ENCODE peak calls at places on chromosomes 16 and 17, in ten cellular contexts. T, K, A, F, B, I, X, M, J and W are unnamed samples. For H3K4me1, the result is how much of the 10 kb centered on the place peaks cover.

GRCh38 chr17:7836596-7837374 is 2.8 kb downstream of the KDM6B start:
- DNase-seq in T (peak), K (no peak), A (peak), F (peak), B (peak), I (peak), X (peak), M (peak), J (peak), W (peak)

GRCh38 chr17:78665952-78666920 is 89.0 kb upstream of the DNAH17 start:
- DNase-seq in T (peak), K (no peak), A (no peak), F (no peak), B (no peak), I (no peak), X (peak), M (no peak), J (no peak), W (peak)

GRCh38 chr16:8588703-8589292 is 1.5 kb downstream of the TMEM114 start:
- DNase-seq in T (no peak), K (no peak), A (no peak), F (peak), B (no peak), I (no peak), X (no peak), M (no peak), J (no peak), W (no peak)

GRCh38 chr17:42680331-42680808 is 1.3 kb downstream of the CCR10 start:
- DNase-seq in T (peak), K (no peak), A (no peak), F (no peak), B (no peak), I (no peak), X (no peak), M (no peak), J (peak), W (no peak)

GRCh38 chr16:29303520-29303919 is 103.0 kb downstream of the NPIPB11 start:
- DNase-seq in T (no peak), K (no peak), A (no peak), F (no peak), B (no peak), I (no peak), X (no peak), M (no peak), J (no peak), W (no peak)

GRCh38 chr17:16986391-16986790 is 14.5 kb upstream of the TNFRSF13B start:
- DNase-seq in T (no peak), K (peak), A (no peak), F (no peak), B (no peak), I (no peak), X (peak), M (peak), J (no peak), W (peak)

GRCh38 chr16:11089504-11090124 is 145.2 kb downstream of the CLEC16A start:
- DNase-seq in T (no peak), K (no peak), A (peak), F (no peak), B (no peak), I (no peak), X (peak), M (peak), J (no peak), W (peak)

GRCh38 chr17:42618442-42619150 is 9.1 kb downstream of the TUBG1 start:
- DNase-seq in T (peak), K (no peak), A (peak), F (peak), B (peak), I (peak), X (peak), M (no peak), J (peak), W (no peak)

GRCh38 chr16:51666074-51666473 is 515.0 kb upstream of the SALL1 start:
- DNase-seq in T (no peak), K (no peak), A (no peak), F (no peak), B (no peak), I (no peak), X (no peak), M (peak), J (no peak), W (peak)

GRCh38 chr16:58409316-58409973 is 17.2 kb downstream of the GINS3 start:
- DNase-seq in T (no peak), K (no peak), A (peak), F (no peak), B (peak), I (peak), X (no peak), M (peak), J (no peak), W (peak)

GRCh38 chr16:81787659-81788058 is 8.6 kb downstream of the PLCG2 start:
- DNase-seq in T (no peak), K (no peak), A (no peak), F (no peak), B (no peak), I (no peak), X (no peak), M (no peak), J (no peak), W (no peak)

GRCh38 chr17:34254651-34255380 is at the start of gene CCL2:
- DNase-seq in T (peak), K (no peak), A (peak), F (peak), B (no peak), I (no peak), X (peak), M (peak), J (peak), W (peak)

GRCh38 chr17:79022507-79022991 is 1.4 kb upstream of the C1QTNF1 start:
- DNase-seq in T (no peak), K (no peak), A (no peak), F (no peak), B (no peak), I (no peak), X (no peak), M (no peak), J (no peak), W (no peak)

GRCh38 chr17:49522329-49522890 is 27.3 kb downstream of the NGFR start:
- DNase-seq in T (no peak), K (no peak), A (no peak), F (no peak), B (no peak), I (no peak), X (no peak), M (no peak), J (no peak), W (no peak)

GRCh38 chr17:3960764-3961163 is 3.5 kb downstream of the ATP2A3 start:
- DNase-seq in T (no peak), K (no peak), A (peak), F (no peak), B (no peak), I (no peak), X (no peak), M (peak), J (no peak), W (peak)

GRCh38 chr16:81447383-81448101 is 2.9 kb downstream of the CMIP start:
- DNase-seq in T (no peak), K (no peak), A (no peak), F (peak), B (peak), I (peak), X (no peak), M (peak), J (no peak), W (no peak)

GRCh38 chr16:24430937-24431760 is 108.2 kb upstream of the RBBP6 start:
- DNase-seq in T (no peak), K (no peak), A (no peak), F (no peak), B (no peak), I (no peak), X (peak), M (no peak), J (no peak), W (peak)

GRCh38 chr17:16465861-16466338 is 26.1 kb downstream of the LRRC75A start:
- DNase-seq in T (no peak), K (no peak), A (no peak), F (no peak), B (no peak), I (no peak), X (peak), M (no peak), J (no peak), W (no peak)

GRCh38 chr16:13110124-13110796 is 208.9 kb downstream of the SHISA9 start:
- DNase-seq in T (no peak), K (peak), A (no peak), F (peak), B (peak), I (peak), X (peak), M (peak), J (no peak), W (no peak)

GRCh38 chr16:79653337-79654000 is 52.9 kb upstream of the MAF start:
- DNase-seq in T (no peak), K (no peak), A (peak), F (no peak), B (no peak), I (no peak), X (peak), M (peak), J (no peak), W (no peak)

GRCh38 chr16:72924918-72925630 is 122.9 kb downstream of the ZFHX3 start:
- DNase-seq in T (no peak), K (no peak), A (no peak), F (no peak), B (peak), I (no peak), X (peak), M (no peak), J (no peak), W (no peak)

GRCh38 chr16:28549301-28549899 is 4.3 kb upstream of the SGF29 start:
- DNase-seq in T (no peak), K (no peak), A (peak), F (peak), B (peak), I (peak), X (peak), M (no peak), J (peak), W (peak)

GRCh38 chr16:72530434-72530833 is 358.5 kb upstream of the PMFBP1 start:
- DNase-seq in T (no peak), K (no peak), A (peak), F (peak), B (peak), I (peak), X (no peak), M (peak), J (peak), W (peak)

GRCh38 chr17:42049834-42050359 is 504 bp downstream of the C17orf113 start:
- DNase-seq in T (no peak), K (no peak), A (no peak), F (no peak), B (no peak), I (no peak), X (no peak), M (no peak), J (no peak), W (no peak)

GRCh38 chr17:71632328-71632727 is 488.5 kb upstream of the SOX9 start:
- DNase-seq in T (no peak), K (peak), A (peak), F (no peak), B (peak), I (peak), X (no peak), M (peak), J (no peak), W (peak)

GRCh38 chr17:35795007-35795870 is at the start of gene MMP28:
- DNase-seq in T (peak), K (no peak), A (no peak), F (peak), B (peak), I (no peak), X (peak), M (peak), J (no peak), W (peak)

GRCh38 chr17:47295037-47295873 is 28.5 kb upstream of the EFCAB13 start:
- DNase-seq in T (no peak), K (no peak), A (no peak), F (no peak), B (no peak), I (no peak), X (no peak), M (no peak), J (no peak), W (no peak)

GRCh38 chr17:56773124-56773523 is 60.6 kb downstream of the C17orf67 start:
- DNase-seq in T (peak), K (no peak), A (no peak), F (no peak), B (no peak), I (no peak), X (no peak), M (no peak), J (no peak), W (no peak)

GRCh38 chr16:81480856-81481821 is 36.5 kb downstream of the CMIP start:
- DNase-seq in T (peak), K (no peak), A (peak), F (no peak), B (no peak), I (no peak), X (peak), M (no peak), J (no peak), W (peak)

GRCh38 chr16:72983728-72984350 is 64.1 kb downstream of the ZFHX3 start:
- DNase-seq in T (no peak), K (no peak), A (no peak), F (no peak), B (no peak), I (no peak), X (no peak), M (no peak), J (peak), W (no peak)

GRCh38 chr17:2303278-2304188 is at the start of the genes SMG6 and SRR:
- DNase-seq in T (peak), K (no peak), A (peak), F (peak), B (peak), I (peak), X (peak), M (peak), J (peak), W (peak)

GRCh38 chr16:70711211-70711978 is 25.5 kb upstream of the MTSS2 start:
- DNase-seq in T (no peak), K (no peak), A (no peak), F (no peak), B (no peak), I (no peak), X (no peak), M (no peak), J (no peak), W (no peak)

GRCh38 chr17:81706232-81706611 is 3.1 kb downstream of the MRPL12 start:
- DNase-seq in T (no peak), K (no peak), A (no peak), F (no peak), B (no peak), I (no peak), X (no peak), M (no peak), J (no peak), W (no peak)

GRCh38 chr17:35022536-35023063 is 40.9 kb downstream of the RFFL start:
- DNase-seq in T (no peak), K (peak), A (peak), F (no peak), B (peak), I (peak), X (peak), M (peak), J (peak), W (peak)

GRCh38 chr16:17026600-17027242 is 444.0 kb downstream of the XYLT1 start:
- DNase-seq in T (no peak), K (no peak), A (no peak), F (no peak), B (no peak), I (no peak), X (no peak), M (no peak), J (peak), W (no peak)

GRCh38 chr16:58937661-58938060 is 203.5 kb upstream of the GOT2 start:
- DNase-seq in T (no peak), K (no peak), A (no peak), F (no peak), B (no peak), I (no peak), X (no peak), M (no peak), J (no peak), W (no peak)

GRCh38 chr17:31171711-31172110 is 76.9 kb downstream of the NF1 start:
- DNase-seq in T (no peak), K (no peak), A (no peak), F (no peak), B (no peak), I (no peak), X (no peak), M (no peak), J (no peak), W (peak)
- TF ChIP-seq EZH2 in T (no peak), K (no peak), A (no peak), F (no peak), B (no peak), I (no peak), X (no peak), M (no peak), J (no peak), W (no peak)

GRCh38 chr17:20109121-20109520 is 100.0 kb downstream of the SPECC1 start:
- DNase-seq in T (no peak), K (no peak), A (no peak), F (no peak), B (no peak), I (no peak), X (no peak), M (no peak), J (no peak), W (no peak)
- H3K4me1 ChIP-seq in T (under half), K (under half), A (under half), F (under half), B (under half), I (under half), X (under half), M (under half), J (under half), W (under half)

GRCh38 chr17:45222273-45222993 is 748 bp downstream of the FMNL1 start:
- DNase-seq in T (peak), K (no peak), A (no peak), F (peak), B (no peak), I (no peak), X (no peak), M (no peak), J (peak), W (no peak)

GRCh38 chr17:45225051-45225700 is 3.5 kb downstream of the FMNL1 start:
- DNase-seq in T (no peak), K (no peak), A (no peak), F (no peak), B (peak), I (no peak), X (no peak), M (no peak), J (peak), W (no peak)

GRCh38 chr17:45222994-45223540 is 1.4 kb downstream of the FMNL1 start:
- DNase-seq in T (no peak), K (no peak), A (no peak), F (no peak), B (no peak), I (no peak), X (no peak), M (no peak), J (peak), W (no peak)

GRCh38 chr17:45224671-45225050 is 3.0 kb downstream of the FMNL1 start:
- DNase-seq in T (no peak), K (no peak), A (no peak), F (no peak), B (no peak), I (no peak), X (no peak), M (no peak), J (peak), W (no peak)

GRCh38 chr17:45223541-45224528 is 2.1 kb downstream of the FMNL1 start:
- DNase-seq in T (no peak), K (no peak), A (no peak), F (no peak), B (no peak), I (no peak), X (no peak), M (no peak), J (peak), W (no peak)
- H3K4me3 ChIP-seq in T (peak), K (no peak), A (no peak), F (no peak), B (no peak), I (no peak), X (no peak), M (no peak), J (peak), W (no peak)

GRCh38 chr17:83201206-83202001 is 122.0 kb downstream of the METRNL start:
- DNase-seq in T (no peak), K (no peak), A (no peak), F (no peak), B (no peak), I (no peak), X (no peak), M (no peak), J (no peak), W (peak)

GRCh38 chr17:83204230-83204725 is 124.9 kb downstream of the METRNL start:
- DNase-seq in T (no peak), K (no peak), A (no peak), F (no peak), B (no peak), I (no peak), X (no peak), M (no peak), J (no peak), W (peak)

GRCh38 chr17:83203472-83204221 is 124.2 kb downstream of the METRNL start:
- DNase-seq in T (no peak), K (no peak), A (no peak), F (no peak), B (no peak), I (no peak), X (no peak), M (no peak), J (no peak), W (peak)

GRCh38 chr17:83202002-83203000 is 122.9 kb downstream of the METRNL start:
- DNase-seq in T (no peak), K (no peak), A (no peak), F (no peak), B (no peak), I (no peak), X (no peak), M (no peak), J (no peak), W (peak)

DNA sequence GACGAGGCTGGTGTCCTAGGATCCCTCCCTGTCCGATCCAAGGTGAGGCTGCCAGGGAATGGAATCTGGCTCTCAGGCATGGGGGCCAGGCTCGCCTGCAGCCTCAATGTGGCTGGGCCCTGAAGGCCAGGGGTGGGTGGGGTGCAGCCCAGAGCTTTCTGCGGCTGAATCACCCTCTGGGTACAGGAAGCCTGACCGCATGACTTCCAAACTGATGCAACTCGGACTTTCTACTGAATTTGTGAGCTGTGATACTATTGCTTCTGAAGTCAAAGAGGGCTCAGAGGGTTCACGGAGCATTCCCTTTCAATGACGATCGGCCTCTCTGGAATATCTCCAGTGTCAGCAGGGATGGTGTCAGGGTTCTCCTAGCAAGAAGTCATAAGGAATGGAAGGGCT is 123.7 kb downstream of the METRNL start:
- DNase-seq in T (no peak), K (no peak), A (peak), F (no peak), B (peak), I (no peak), X (peak), M (peak), J (no peak), W (peak)
- TF ChIP-seq EZH2 in T (no peak), K (no peak), A (no peak), F (no peak), B (no peak), I (no peak), X (no peak), M (no peak), J (no peak), W (no peak)

GRCh38 chr16:84833542-84834402 is 14.0 kb downstream of the CRISPLD2 start:
- DNase-seq in T (no peak), K (no peak), A (peak), F (no peak), B (no peak), I (no peak), X (no peak), M (no peak), J (no peak), W (no peak)
- H3K4me1 ChIP-seq in T (under half), K (under half), A (under half), F (under half), B (under half), I (under half), X (under half), M (half or more), J (under half), W (under half)

GRCh38 chr16:54286067-54286329 is 589 bp downstream of the IRX3 start:
- DNase-seq in T (no peak), K (no peak), A (no peak), F (no peak), B (no peak), I (no peak), X (no peak), M (no peak), J (no peak), W (no peak)

GRCh38 chr16:54288592-54289241 is 2.1 kb upstream of the IRX3 start:
- DNase-seq in T (no peak), K (no peak), A (no peak), F (peak), B (no peak), I (no peak), X (no peak), M (no peak), J (no peak), W (no peak)

GRCh38 chr16:54286330-54287017 is at the start of gene IRX3:
- DNase-seq in T (no peak), K (peak), A (peak), F (peak), B (peak), I (peak), X (peak), M (peak), J (no peak), W (peak)

GRCh38 chr16:54287758-54288591 is 1.4 kb upstream of the IRX3 start:
- DNase-seq in T (no peak), K (no peak), A (no peak), F (peak), B (no peak), I (no peak), X (no peak), M (no peak), J (no peak), W (peak)

GRCh38 chr16:54287018-54287757 is 601 bp upstream of the IRX3 start:
- DNase-seq in T (no peak), K (no peak), A (no peak), F (peak), B (no peak), I (no peak), X (no peak), M (no peak), J (no peak), W (no peak)
- H3K4me3 ChIP-seq in T (no peak), K (peak), A (no peak), F (peak), B (peak), I (peak), X (peak), M (peak), J (no peak), W (peak)